ENCODE peak calls at places on chromosome 20, in five cellular contexts. Q is fibroblast of lung, C is BJ, D is spleen, I is bronchial epithelial cell. P is an unnamed sample.
A peak's percentile ranks its signal among the peaks of the same experiment; 100 is the strongest.

GRCh38 chr20:25294459-25295385 is 46.8 kb downstream of the PYGB start:
- DNase-seq in Q (peak; percentile 55), C (no peak), D (peak; percentile 87), I (no peak), P (no peak)

GRCh38 chr20:43583133-43583864 is 7.4 kb upstream of the IFT52 start:
- DNase-seq in Q (no peak), C (no peak), D (no peak), I (no peak), P (no peak)

GRCh38 chr20:16098890-16099639 is 474.2 kb downstream of the KIF16B start:
- DNase-seq in Q (no peak), C (no peak), D (no peak), I (peak; percentile 8), P (no peak)

GRCh38 chr20:53571555-53572286 is 21.9 kb downstream of the ZNF217 start:
- DNase-seq in Q (no peak), C (no peak), D (no peak), I (no peak), P (no peak)

GRCh38 chr20:57514273-57514751 is 10.6 kb downstream of the CTCFL start:
- DNase-seq in Q (peak; percentile 52), C (no peak), D (no peak), I (peak; percentile 43), P (peak; percentile 71)

GRCh38 chr20:15702161-15702560 is 871.1 kb downstream of the KIF16B start:
- DNase-seq in Q (peak; percentile 48), C (no peak), D (no peak), I (peak; percentile 15), P (no peak)

GRCh38 chr20:9506337-9506821 is 8.0 kb upstream of the LAMP5 start:
- DNase-seq in Q (no peak), C (no peak), D (no peak), I (no peak), P (no peak)

GRCh38 chr20:60242836-60243520 is 284.8 kb downstream of the CDH26 start:
- DNase-seq in Q (peak; percentile 53), C (peak; percentile 20), D (no peak), I (peak; percentile 37), P (no peak)

GRCh38 chr20:9136114-9136513 is 67.2 kb downstream of the PLCB4 start:
- DNase-seq in Q (no peak), C (no peak), D (no peak), I (no peak), P (no peak)

GRCh38 chr20:46752639-46753235 is 43.3 kb downstream of the SLC2A10 start:
- DNase-seq in Q (peak; percentile 40), C (no peak), D (no peak), I (peak; percentile 39), P (peak; percentile 17)

GRCh38 chr20:62219101-62219991 is 732 bp downstream of the HRH3 start:
- DNase-seq in Q (no peak), C (no peak), D (no peak), I (no peak), P (no peak)

GRCh38 chr20:63027425-63028389 is 20.9 kb upstream of the BHLHE23 start:
- DNase-seq in Q (no peak), C (no peak), D (peak; percentile 68), I (no peak), P (no peak)

GRCh38 chr20:24448170-24448569 is 21.3 kb upstream of the SYNDIG1 start:
- DNase-seq in Q (no peak), C (no peak), D (no peak), I (no peak), P (no peak)

GRCh38 chr20:8393356-8393755 is 261.3 kb downstream of the PLCB1 start:
- DNase-seq in Q (no peak), C (no peak), D (no peak), I (no peak), P (no peak)

GRCh38 chr20:13017235-13017634 is 8.5 kb downstream of the SPTLC3 start:
- DNase-seq in Q (peak; percentile 49), C (no peak), D (no peak), I (peak; percentile 30), P (no peak)

GRCh38 chr20:4961746-4962145 is 39.6 kb downstream of the SLC23A2 start:
- DNase-seq in Q (peak; percentile 90), C (no peak), D (no peak), I (no peak), P (no peak)

GRCh38 chr20:50293244-50294139 is 102.9 kb downstream of the CEBPB start:
- DNase-seq in Q (no peak), C (no peak), D (peak; percentile 65), I (no peak), P (no peak)

GRCh38 chr20:32141465-32141980 is 32.0 kb downstream of the TM9SF4 start:
- DNase-seq in Q (no peak), C (no peak), D (peak; percentile 48), I (no peak), P (no peak)
- H3K36me3 ChIP-seq in Q (peaks cover 45% of the 10 kb centered on the region), C (peaks cover 53% of the 10 kb centered on the region), D (peaks cover 100% of the 10 kb centered on the region), I (peaks cover 40% of the 10 kb centered on the region), P (peaks cover 31% of the 10 kb centered on the region)

GRCh38 chr20:49231461-49231860 is 12.2 kb downstream of the DDX27 start:
- DNase-seq in Q (no peak), C (no peak), D (peak; percentile 14), I (no peak), P (no peak)

GRCh38 chr20:49225896-49226295 is 6.7 kb downstream of the DDX27 start:
- DNase-seq in Q (no peak), C (no peak), D (peak; percentile 25), I (no peak), P (no peak)

GRCh38 chr20:49230021-49230420 is 10.8 kb downstream of the DDX27 start:
- DNase-seq in Q (no peak), C (no peak), D (peak; percentile 61), I (no peak), P (no peak)

GRCh38 chr20:49230575-49231211 is 11.5 kb downstream of the DDX27 start:
- DNase-seq in Q (no peak), C (no peak), D (peak; percentile 82), I (no peak), P (no peak)

GRCh38 chr20:49228676-49229075 is 9.5 kb downstream of the DDX27 start:
- DNase-seq in Q (no peak), C (no peak), D (no peak), I (no peak), P (no peak)
- H3K36me3 ChIP-seq in Q (peaks cover 17% of the 10 kb centered on the region), C (peaks cover 32% of the 10 kb centered on the region), D (peaks cover 100% of the 10 kb centered on the region), I (peaks cover 41% of the 10 kb centered on the region), P (peaks cover 53% of the 10 kb centered on the region)

DNA sequence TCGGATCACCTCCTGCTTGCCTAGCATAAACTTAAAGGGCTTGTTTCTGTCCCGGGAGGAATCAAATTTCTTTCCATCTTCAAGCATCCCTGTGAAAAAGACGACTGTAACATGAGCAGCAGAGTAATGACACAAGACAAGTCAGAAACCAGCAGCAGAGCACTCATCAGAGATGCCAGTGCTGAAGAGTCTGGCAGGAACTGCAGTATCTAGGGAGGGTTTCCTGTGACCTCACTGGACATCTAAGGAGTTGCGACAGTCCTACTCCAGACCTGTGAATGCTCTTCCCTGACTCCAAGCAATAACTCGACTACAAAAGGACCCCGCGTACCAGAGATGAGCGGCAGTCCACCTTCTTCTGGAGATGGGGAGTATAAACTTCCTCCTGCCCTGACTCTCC is 17.3 kb downstream of the FKBP1A start:
- DNase-seq in Q (peak; percentile 62), C (no peak), D (no peak), I (peak; percentile 23), P (no peak)
- H3K36me3 ChIP-seq in Q (peaks cover 4% of the 10 kb centered on the region), C (peaks cover 3% of the 10 kb centered on the region), D (peaks cover 50% of the 10 kb centered on the region), I (peaks cover 6% of the 10 kb centered on the region), P (no peaks in the 10 kb centered on the region)

GRCh38 chr20:47774081-47774777 is 11.1 kb downstream of the SULF2 start:
- DNase-seq in Q (no peak), C (no peak), D (no peak), I (no peak), P (peak; percentile 24)

GRCh38 chr20:47768016-47768953 is 17.0 kb downstream of the SULF2 start:
- DNase-seq in Q (peak; percentile 34), C (no peak), D (no peak), I (no peak), P (no peak)

GRCh38 chr20:47775039-47775438 is 10.2 kb downstream of the SULF2 start:
- DNase-seq in Q (no peak), C (no peak), D (no peak), I (no peak), P (no peak)

GRCh38 chr20:47773381-47773786 is 11.9 kb downstream of the SULF2 start:
- DNase-seq in Q (peak; percentile 74), C (no peak), D (no peak), I (no peak), P (no peak)

DNA sequence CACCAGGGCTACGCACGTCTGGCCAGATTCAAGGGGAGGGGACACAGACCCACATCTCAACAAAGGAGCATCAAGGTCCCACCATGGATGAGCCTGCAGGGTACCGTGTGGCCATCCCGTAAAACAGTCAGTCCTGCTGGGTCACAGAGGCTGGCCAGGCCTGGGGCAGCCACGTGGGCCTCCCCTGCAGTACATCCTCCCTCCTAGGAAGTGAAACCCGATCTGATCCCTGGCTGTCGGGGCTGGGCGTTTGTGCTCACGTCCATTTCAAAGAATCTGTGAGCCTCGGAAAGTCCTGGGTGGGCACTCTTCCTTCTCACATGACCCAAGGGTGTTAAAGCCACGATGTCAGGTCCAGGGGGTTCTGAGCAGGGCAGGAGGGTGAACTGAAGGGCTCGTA is 14.3 kb downstream of the SULF2 start:
- DNase-seq in Q (no peak), C (no peak), D (no peak), I (no peak), P (no peak)
- H3K36me3 ChIP-seq in Q (no peaks in the 10 kb centered on the region), C (no peaks in the 10 kb centered on the region), D (no peaks in the 10 kb centered on the region), I (peaks cover 2% of the 10 kb centered on the region), P (no peaks in the 10 kb centered on the region)

DNA sequence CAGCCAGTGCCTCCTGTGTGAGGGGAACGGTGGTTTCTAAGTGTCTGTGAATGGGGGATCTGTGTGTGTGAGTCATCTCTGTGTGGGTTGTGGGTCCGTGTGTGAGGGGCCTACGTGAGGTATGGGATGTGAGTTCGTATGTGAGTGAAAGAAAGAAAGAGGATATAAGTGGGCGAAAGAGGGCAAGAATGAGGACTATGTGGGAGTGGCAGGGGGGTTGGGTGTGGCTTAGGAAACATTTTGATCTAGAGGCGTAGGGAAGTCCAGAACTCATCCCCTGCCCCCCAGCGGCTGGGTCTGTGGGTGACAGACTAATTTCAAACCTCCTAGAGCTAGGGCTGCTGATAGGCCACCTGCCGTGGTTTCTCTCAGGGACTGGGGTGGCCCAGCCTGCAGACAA is 35.5 kb downstream of the DHX35 start:
- DNase-seq in Q (peak; percentile 64), C (no peak), D (no peak), I (no peak), P (no peak)
- H3K36me3 ChIP-seq in Q (peaks cover 7% of the 10 kb centered on the region), C (peaks cover 3% of the 10 kb centered on the region), D (peaks cover 96% of the 10 kb centered on the region), I (peaks cover 6% of the 10 kb centered on the region), P (peaks cover 25% of the 10 kb centered on the region)

GRCh38 chr20:44997668-44998067 is 31.4 kb downstream of the STK4 start:
- DNase-seq in Q (no peak), C (no peak), D (no peak), I (no peak), P (no peak)
- H3K36me3 ChIP-seq in Q (peaks cover 4% of the 10 kb centered on the region), C (peaks cover 14% of the 10 kb centered on the region), D (peaks cover 86% of the 10 kb centered on the region), I (peaks cover 20% of the 10 kb centered on the region), P (peaks cover 27% of the 10 kb centered on the region)

GRCh38 chr20:37240337-37241055 is 21.1 kb downstream of the GHRH start:
- DNase-seq in Q (peak; percentile 16), C (no peak), D (no peak), I (peak; percentile 23), P (no peak)
- H3K36me3 ChIP-seq in Q (peaks cover 20% of the 10 kb centered on the region), C (peaks cover 20% of the 10 kb centered on the region), D (peaks cover 99% of the 10 kb centered on the region), I (peaks cover 31% of the 10 kb centered on the region), P (peaks cover 22% of the 10 kb centered on the region)

DNA sequence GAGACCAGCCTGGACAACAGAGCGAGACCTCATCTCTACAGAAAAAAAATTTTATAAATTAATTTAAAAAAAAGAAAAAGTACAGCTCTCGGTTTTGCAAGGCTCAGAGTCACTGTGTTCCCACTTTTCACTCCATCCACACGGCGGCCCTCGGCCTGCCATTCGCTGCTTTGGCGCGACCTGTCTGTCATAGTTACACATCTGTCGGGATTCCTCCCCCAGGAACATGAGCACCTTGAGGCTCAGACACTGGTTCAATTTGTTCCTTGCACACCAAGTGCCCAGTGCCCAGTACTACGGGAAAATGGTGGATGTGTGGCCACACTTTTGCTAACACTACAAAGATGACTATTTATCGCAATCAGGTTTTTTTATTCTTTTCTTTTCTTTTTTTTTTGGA is 8.4 kb downstream of the CTSZ start:
- DNase-seq in Q (no peak), C (no peak), D (no peak), I (no peak), P (no peak)
- H3K36me3 ChIP-seq in Q (peaks cover 26% of the 10 kb centered on the region), C (peaks cover 41% of the 10 kb centered on the region), D (peaks cover 100% of the 10 kb centered on the region), I (peaks cover 25% of the 10 kb centered on the region), P (no peaks in the 10 kb centered on the region)

P was measured in pancreas.